ENCODE peak calls at places on chromosomes 2 and 18, in four cellular contexts. A, O, I and Q are unnamed samples.

GRCh38 chr2:174623690-174624089 is 26.1 kb upstream of the WIPF1 start:
- DNase-seq in I (no peak), O (no peak), A (no peak), Q (peak; percentile 87)

GRCh38 chr2:230155359-230155758 is 64.4 kb downstream of the SP110 start:
- DNase-seq in A (no peak), I (no peak), O (no peak), Q (no peak)

GRCh38 chr2:9226458-9227380 is 20.1 kb downstream of the ASAP2 start:
- DNase-seq in O (no peak), I (no peak), A (no peak), Q (no peak)

GRCh38 chr2:5740853-5741252 is 48.7 kb downstream of the SOX11 start:
- DNase-seq in I (no peak), O (no peak), A (no peak), Q (no peak)

GRCh38 chr18:29002747-29003146 is 825.8 kb upstream of the CDH2 start:
- DNase-seq in I (no peak), O (no peak), A (no peak), Q (no peak)

GRCh38 chr2:23480991-23481797 is 96.2 kb downstream of the KLHL29 start:
- DNase-seq in O (no peak), A (no peak), I (peak; percentile 78), Q (peak; percentile 94)

GRCh38 chr2:112718862-112719370 is 1.9 kb upstream of the NT5DC4 start:
- DNase-seq in O (no peak), A (no peak), I (no peak), Q (no peak)

GRCh38 chr2:32559136-32559535 is 68.7 kb upstream of the TTC27 start:
- DNase-seq in O (no peak), I (no peak), A (no peak), Q (no peak)

GRCh38 chr2:45930396-45930792 is 278.9 kb downstream of the PRKCE start:
- DNase-seq in O (no peak), I (no peak), A (no peak), Q (no peak)

GRCh38 chr2:146874260-146874658 is 970.6 kb upstream of the ACVR2A start:
- DNase-seq in A (no peak), I (peak; percentile 81), O (no peak), Q (peak; percentile 86)

GRCh38 chr2:42492691-42493467 is 903 bp downstream of the KCNG3 start:
- DNase-seq in I (no peak), A (no peak), O (no peak), Q (peak; percentile 56)

GRCh38 chr18:11667578-11667977 is 21.5 kb upstream of the GNAL start:
- DNase-seq in I (no peak), A (no peak), O (no peak), Q (no peak)

GRCh38 chr2:202009563-202009962 is 24.1 kb upstream of the FZD7 start:
- DNase-seq in I (no peak), O (no peak), A (no peak), Q (no peak)